ENCODE peak calls at places on chromosome 16, in five cellular contexts. J is fibroblast of pulmonary artery, I is GM04504, T is Ammon's horn, L is kidney tubule cell. H is an unnamed sample.

GRCh38 chr16:67055712-67056487 is 27.0 kb downstream of the CBFB start:
- DNase-seq in J (peak), I (peak), T (peak), L (peak), H (peak)

GRCh38 chr16:1959269-1960039 is at the start of gene NDUFB10:
- DNase-seq in J (peak), I (peak), T (peak), L (peak), H (peak)

GRCh38 chr16:82016268-82016667 is 5.0 kb upstream of the SDR42E1 start:
- DNase-seq in J (peak), I (no peak), T (no peak), L (peak), H (no peak)

GRCh38 chr16:1119129-1119528 is 23.1 kb upstream of the C1QTNF8 start:
- DNase-seq in J (no peak), I (no peak), T (no peak), L (no peak), H (no peak)

GRCh38 chr16:81551821-81552304 is 107.3 kb downstream of the CMIP start:
- DNase-seq in J (peak), I (no peak), T (no peak), L (no peak), H (no peak)

GRCh38 chr16:27374794-27375499 is 27.0 kb upstream of the IL21R start:
- DNase-seq in J (peak), I (peak), T (peak), L (peak), H (no peak)

GRCh38 chr16:7423436-7423941 is 90.8 kb downstream of the RBFOX1 start:
- DNase-seq in J (no peak), I (no peak), T (no peak), L (no peak), H (no peak)

GRCh38 chr16:29680180-29680598 is 1.2 kb downstream of the QPRT start:
- DNase-seq in J (no peak), I (no peak), T (no peak), L (peak), H (no peak)

GRCh38 chr16:54283735-54284318 is 2.8 kb downstream of the IRX3 start:
- DNase-seq in J (no peak), I (no peak), T (no peak), L (no peak), H (no peak)

GRCh38 chr16:54930034-54930938 is at the start of gene IRX5:
- DNase-seq in J (peak), I (peak), T (peak), L (peak), H (peak)

GRCh38 chr16:11546522-11547485 is 39.9 kb downstream of the LITAF start:
- DNase-seq in J (peak), I (peak), T (peak), L (peak), H (peak)

GRCh38 chr16:5836979-5837670 is 739.5 kb upstream of the EEF2KMT start:
- DNase-seq in J (no peak), I (no peak), T (peak), L (no peak), H (no peak)

GRCh38 chr16:61820398-61820797 is 215.8 kb downstream of the CDH8 start:
- DNase-seq in J (peak), I (no peak), T (no peak), L (peak), H (peak)